ENCODE peak calls at places on chromosome 18, in five cellular contexts. Q, K, R, W and L are unnamed samples.

GRCh38 chr18:49597152-49597551 is 35.3 kb downstream of the LIPG start:
- DNase-seq in R (peak), W (no peak), Q (no peak), K (no peak), L (no peak)

GRCh38 chr18:10353791-10354190 is 100.6 kb upstream of the APCDD1 start:
- DNase-seq in R (no peak), Q (no peak), W (no peak), K (no peak), L (peak)

GRCh38 chr18:34611904-34612303 is 98.2 kb upstream of the DTNA start:
- DNase-seq in Q (no peak), W (no peak), K (no peak), R (no peak), L (no peak)

GRCh38 chr18:21218862-21219261 is 23.2 kb upstream of the GREB1L start:
- DNase-seq in R (peak), Q (no peak), K (no peak), W (no peak), L (no peak)

GRCh38 chr18:9731380-9731779 is 23.3 kb downstream of the RAB31 start:
- DNase-seq in Q (no peak), R (no peak), K (no peak), W (no peak), L (no peak)

GRCh38 chr18:31506024-31506742 is 8.2 kb downstream of the DSG2 start:
- DNase-seq in Q (no peak), W (peak), K (no peak), R (peak), L (peak)

GRCh38 chr18:37403788-37404187 is 161.8 kb downstream of the CELF4 start:
- DNase-seq in Q (no peak), R (no peak), K (no peak), W (no peak), L (no peak)

GRCh38 chr18:55706893-55707292 is 118.9 kb upstream of the TCF4 start:
- DNase-seq in Q (no peak), K (no peak), W (no peak), R (no peak), L (no peak)

GRCh38 chr18:4333043-4333442 is 122.1 kb downstream of the DLGAP1 start:
- DNase-seq in W (no peak), R (no peak), Q (no peak), K (no peak), L (no peak)

GRCh38 chr18:60193780-60194179 is 178.8 kb downstream of the MC4R start:
- DNase-seq in K (no peak), Q (no peak), R (peak), W (no peak), L (no peak)
- TF ChIP-seq EZH2 in K (no peak), Q (no peak), R (no peak), W (no peak), L (no peak)

DNA sequence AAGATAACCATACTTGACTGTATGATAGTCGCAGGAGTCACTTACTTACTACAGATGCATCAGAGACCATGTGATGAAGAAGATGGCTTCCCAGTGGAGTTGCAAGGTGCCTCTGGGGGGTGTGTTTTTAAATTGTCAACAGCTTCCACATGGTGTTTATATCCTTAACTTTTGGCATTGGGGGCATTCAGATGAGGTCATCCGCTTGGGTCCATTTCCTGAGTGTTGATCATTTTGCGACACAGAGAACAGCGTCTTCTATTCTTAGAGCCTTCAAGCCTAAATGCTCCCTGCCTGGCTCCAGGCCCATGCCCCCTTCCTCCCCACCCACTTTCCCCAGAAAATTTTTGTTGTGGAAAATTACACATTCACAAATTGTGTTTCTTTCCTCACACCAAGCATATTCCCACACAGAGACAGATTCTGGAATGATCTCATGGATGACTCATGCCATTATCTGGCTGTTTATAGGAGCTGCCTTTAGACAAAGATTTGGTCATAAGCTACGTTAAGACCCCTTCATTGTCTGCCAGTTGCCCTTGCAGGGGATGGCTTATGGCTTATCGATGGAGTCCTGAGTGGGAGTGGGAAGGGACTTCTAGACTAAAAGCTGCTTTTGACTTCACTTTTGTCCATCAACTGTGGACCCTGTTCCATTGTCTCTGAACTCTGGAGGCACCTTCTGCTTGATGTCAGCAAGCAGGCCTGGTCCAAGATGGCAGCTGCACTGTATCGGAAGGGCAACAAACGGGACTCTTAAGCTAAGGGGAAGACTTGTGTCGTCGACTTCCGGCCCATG is 91.8 kb downstream of the CABLES1 start:
- DNase-seq in R (no peak), Q (no peak), W (no peak), K (no peak), L (peak)
- TF ChIP-seq POLR2AphosphoS5 in R (no peak), Q (no peak), W (no peak), K (no peak), L (peak)

GRCh38 chr18:35949903-35950627 is 22.4 kb upstream of the RMP24 start:
- DNase-seq in R (peak), K (no peak), Q (no peak), W (peak), L (peak)
- TF ChIP-seq EZH2 in R (no peak), K (no peak), Q (no peak), W (no peak), L (no peak)

GRCh38 chr18:23627325-23627724 is 35.4 kb downstream of the ANKRD29 start:
- DNase-seq in Q (peak), W (peak), R (no peak), K (no peak), L (peak)
- TF ChIP-seq POLR2AphosphoS5 in Q (peak), W (no peak), R (no peak), K (no peak), L (no peak)

GRCh38 chr18:76657428-76657827 is 162.4 kb upstream of the ZNF516 start:
- DNase-seq in W (no peak), K (no peak), R (peak), Q (no peak), L (no peak)

GRCh38 chr18:76656925-76657324 is 161.9 kb upstream of the ZNF516 start:
- DNase-seq in W (no peak), Q (no peak), K (no peak), R (no peak), L (no peak)

GRCh38 chr18:76658627-76659026 is 163.6 kb upstream of the ZNF516 start:
- DNase-seq in Q (no peak), R (peak), K (no peak), W (no peak), L (no peak)

GRCh38 chr18:76660571-76661192 is 161.7 kb upstream of the ZNF236 start:
- DNase-seq in K (no peak), R (no peak), Q (no peak), W (no peak), L (no peak)

GRCh38 chr18:76657911-76658475 is 163.0 kb upstream of the ZNF516 start:
- DNase-seq in W (no peak), Q (no peak), R (no peak), K (no peak), L (no peak)
- TF ChIP-seq EZH2 in W (no peak), Q (no peak), R (no peak), K (no peak), L (no peak)

GRCh38 chr18:6482198-6482977 is 67.7 kb upstream of the L3MBTL4 start:
- DNase-seq in R (peak), Q (no peak), W (peak), K (peak), L (no peak)

GRCh38 chr18:6487027-6487426 is 72.3 kb upstream of the L3MBTL4 start:
- DNase-seq in W (no peak), K (no peak), R (peak), Q (no peak), L (no peak)

GRCh38 chr18:6486313-6486712 is 71.6 kb upstream of the L3MBTL4 start:
- DNase-seq in Q (no peak), R (peak), W (no peak), K (no peak), L (no peak)

GRCh38 chr18:6487968-6488367 is 73.3 kb upstream of the L3MBTL4 start:
- DNase-seq in W (no peak), K (peak), R (peak), Q (no peak), L (no peak)

GRCh38 chr18:6484659-6485058 is 69.9 kb upstream of the L3MBTL4 start:
- DNase-seq in R (no peak), K (no peak), Q (no peak), W (peak), L (no peak)
- TF ChIP-seq POLR2AphosphoS5 in R (no peak), K (no peak), Q (no peak), W (no peak), L (no peak)

GRCh38 chr18:46260879-46261143 is 156.6 kb downstream of the HAUS1 start:
- DNase-seq in W (no peak), R (no peak), Q (no peak), K (no peak), L (no peak)

GRCh38 chr18:46262856-46263255 is 158.7 kb downstream of the HAUS1 start:
- DNase-seq in R (no peak), K (no peak), W (no peak), Q (no peak), L (no peak)

GRCh38 chr18:46264255-46264654 is 160.1 kb downstream of the HAUS1 start:
- DNase-seq in K (no peak), R (peak), W (peak), Q (peak), L (peak)

GRCh38 chr18:46260016-46260878 is 156.1 kb downstream of the HAUS1 start:
- DNase-seq in R (no peak), W (no peak), Q (no peak), K (no peak), L (no peak)

GRCh38 chr18:46261799-46262198 is 157.6 kb downstream of the HAUS1 start:
- DNase-seq in K (peak), R (peak), W (no peak), Q (no peak), L (no peak)
- TF ChIP-seq EZH2 in K (no peak), R (no peak), W (no peak), Q (no peak), L (no peak)

GRCh38 chr18:48157956-48158355 is 227.5 kb upstream of the SMAD2 start:
- DNase-seq in R (no peak), W (no peak), Q (no peak), K (no peak), L (no peak)

GRCh38 chr18:48151421-48152095 is 221.1 kb upstream of the SMAD2 start:
- DNase-seq in Q (no peak), R (no peak), W (no peak), K (no peak), L (no peak)

GRCh38 chr18:48152549-48152948 is 222.1 kb upstream of the SMAD2 start:
- DNase-seq in K (no peak), W (peak), Q (no peak), R (no peak), L (no peak)

GRCh38 chr18:48155856-48156255 is 225.4 kb upstream of the SMAD2 start:
- DNase-seq in W (no peak), Q (no peak), K (no peak), R (no peak), L (no peak)

GRCh38 chr18:48153641-48154481 is 223.4 kb upstream of the SMAD2 start:
- DNase-seq in R (no peak), W (peak), K (no peak), Q (no peak), L (no peak)
- TF ChIP-seq POLR2AphosphoS5 in R (no peak), W (no peak), K (no peak), Q (no peak), L (no peak)

DNA sequence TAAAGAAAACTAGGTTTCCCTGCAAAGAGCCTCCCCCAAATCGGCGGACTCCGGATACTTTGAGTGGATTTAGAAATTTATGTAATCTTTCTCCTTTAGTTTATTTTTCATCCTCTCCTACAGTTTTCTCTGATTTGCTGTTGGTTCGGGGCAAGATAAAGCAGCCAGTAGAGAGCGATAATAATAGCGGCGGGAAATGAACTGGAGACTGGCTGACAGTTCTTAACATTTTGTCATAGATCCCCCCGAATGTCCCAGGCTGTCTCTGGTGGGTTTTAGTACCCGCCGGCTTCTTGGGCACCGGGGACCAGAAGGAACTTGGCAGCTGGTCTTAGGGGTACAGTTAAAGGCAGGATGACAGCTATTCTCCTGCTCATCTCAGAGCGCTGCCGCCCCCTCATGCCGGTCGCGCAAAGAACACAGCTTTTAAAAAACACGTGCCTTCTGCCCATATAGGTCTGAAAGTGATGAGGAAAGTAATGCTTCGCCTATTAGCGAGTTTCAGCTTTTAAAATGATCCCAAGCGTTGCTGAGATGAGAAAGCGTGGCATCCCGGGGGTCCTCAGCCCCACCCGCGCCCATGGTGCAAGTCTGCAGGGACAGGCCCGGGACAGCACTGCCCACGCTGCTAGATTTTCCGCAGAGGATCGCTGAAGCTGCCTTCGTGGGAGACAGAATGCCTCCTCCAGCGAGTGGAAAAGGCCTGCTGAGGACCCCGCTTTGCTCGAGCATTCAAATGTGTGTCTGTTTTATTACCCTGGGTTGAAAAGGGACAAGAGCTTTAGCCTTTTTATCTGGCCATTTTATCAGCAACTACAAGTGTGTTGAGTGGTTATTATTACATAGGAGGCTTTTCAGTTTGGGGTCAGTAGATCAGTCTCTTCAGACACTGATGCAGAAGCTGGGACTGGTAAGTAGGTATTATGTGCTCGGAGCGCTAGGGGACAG is 3.8 kb downstream of the ONECUT2 start:
- DNase-seq in Q (no peak), R (peak), W (no peak), K (no peak), L (no peak)
- TF ChIP-seq EZH2 in Q (no peak), R (peak), W (no peak), K (no peak), L (no peak)